ENCODE peak calls at places on chromosomes 12 and 14, in eight cellular contexts. N is hepatocyte, V is neural progenitor cell, M is HCT116, I is GM23338, S is PC-3, P is GM23248, K is SK-N-SH. Q is an unnamed sample.

GRCh38 chr12:126681676-126682075 is 1585.3 kb upstream of the TMEM132C start:
- DNase-seq in N (no peak), V (peak), M (no peak), I (peak), S (no peak), P (no peak), K (no peak), Q (no peak)

GRCh38 chr12:93805736-93806141 is 128.6 kb downstream of the CRADD start:
- DNase-seq in N (no peak), V (no peak), M (no peak), I (no peak), S (no peak), P (no peak), K (no peak), Q (no peak)

GRCh38 chr12:121668750-121669524 is 517 bp downstream of the MORN3 start:
- DNase-seq in N (peak), V (peak), M (no peak), I (peak), S (peak), P (peak), K (peak), Q (peak)

GRCh38 chr12:82082476-82082875 is 275.7 kb downstream of the CCDC59 start:
- DNase-seq in N (no peak), V (no peak), M (no peak), I (no peak), S (no peak), P (no peak), K (no peak), Q (no peak)

GRCh38 chr14:93042968-93043940 is 72.5 kb downstream of the ITPK1 start:
- DNase-seq in N (peak), V (no peak), M (peak), I (no peak), S (peak), P (peak), K (peak), Q (no peak)

GRCh38 chr12:52020539-52021336 is 14.0 kb downstream of the TAMALIN start:
- DNase-seq in N (peak), V (peak), M (no peak), I (peak), S (peak), P (peak), K (peak), Q (peak)

GRCh38 chr12:98405795-98406366 is 109.5 kb upstream of the TMPO start:
- DNase-seq in N (no peak), V (no peak), M (no peak), I (no peak), S (no peak), P (no peak), K (no peak), Q (no peak)

GRCh38 chr12:128853321-128854197 is at the start of gene GLT1D1:
- DNase-seq in N (peak), V (peak), M (no peak), I (peak), S (no peak), P (no peak), K (peak), Q (no peak)

DNA sequence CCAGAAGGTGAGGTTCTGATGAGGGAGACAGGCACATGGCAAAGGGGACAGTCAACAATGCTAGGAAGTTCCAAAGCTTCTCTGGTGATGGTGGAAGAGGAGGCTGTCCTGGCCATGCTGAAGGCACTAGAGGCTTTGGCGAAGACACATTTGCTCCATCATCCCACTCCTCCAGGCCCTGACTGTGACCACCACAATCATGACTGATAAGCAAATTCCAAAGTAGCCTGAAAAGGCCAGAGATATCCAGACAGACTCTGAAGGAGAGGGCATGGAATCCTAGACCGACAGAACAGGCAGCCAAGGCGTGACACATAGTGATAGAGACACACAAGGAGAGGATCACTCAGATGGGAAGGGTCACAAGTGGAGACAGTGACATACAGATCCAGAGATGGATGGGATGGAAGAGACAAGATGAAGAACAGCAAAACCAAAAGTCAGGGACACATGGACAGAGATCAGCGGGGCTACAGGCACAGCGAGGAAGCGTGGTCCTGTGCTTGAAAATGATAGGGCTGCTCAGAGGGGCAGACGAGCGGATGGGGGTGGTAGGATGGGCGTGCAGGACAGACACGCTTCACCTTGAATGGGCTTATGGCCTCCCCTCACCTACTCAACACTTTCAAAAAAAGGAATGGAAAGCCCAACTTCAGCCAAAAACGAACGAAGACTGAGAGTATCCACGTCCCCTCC is 1.3 kb downstream of the ZFHX2 start:
- DNase-seq in N (no peak), V (peak), M (no peak), I (no peak), S (no peak), P (no peak), K (peak), Q (no peak)
- H3K27ac ChIP-seq in N (no peak), V (no peak), M (no peak), I (peak), S (no peak), P (no peak), K (no peak), Q (no peak)

GRCh38 chr12:47837190-47838171 is 17.8 kb upstream of the HDAC7 start:
- DNase-seq in N (peak), V (peak), M (peak), I (peak), S (peak), P (peak), K (peak), Q (peak)

GRCh38 chr12:47835831-47836155 is 16.1 kb upstream of the HDAC7 start:
- DNase-seq in N (no peak), V (peak), M (no peak), I (peak), S (peak), P (no peak), K (no peak), Q (peak)

GRCh38 chr12:47840571-47840970 is 20.9 kb upstream of the HDAC7 start:
- DNase-seq in N (no peak), V (no peak), M (no peak), I (no peak), S (no peak), P (no peak), K (no peak), Q (no peak)

GRCh38 chr12:47839214-47839613 is 19.5 kb upstream of the HDAC7 start:
- DNase-seq in N (no peak), V (no peak), M (no peak), I (no peak), S (no peak), P (peak), K (no peak), Q (no peak)

GRCh38 chr12:47838286-47838931 is 18.7 kb upstream of the HDAC7 start:
- DNase-seq in N (peak), V (peak), M (peak), I (peak), S (peak), P (peak), K (peak), Q (peak)
- TF ChIP-seq EZH2phosphoT487 in N (no peak), V (no peak), M (no peak), I (no peak), S (no peak), P (no peak), K (no peak), Q (no peak)

GRCh38 chr14:23219075-23219474 is 18.7 kb upstream of the RNF212B start:
- DNase-seq in N (no peak), V (no peak), M (no peak), I (no peak), S (no peak), P (no peak), K (no peak), Q (no peak)
- H2AFZ ChIP-seq in N (no peak), V (peak), M (no peak), I (peak), S (no peak), P (no peak), K (no peak), Q (no peak)

GRCh38 chr12:49990269-49990668 is 17.5 kb downstream of the AQP6 start:
- DNase-seq in N (no peak), V (no peak), M (no peak), I (no peak), S (no peak), P (peak), K (no peak), Q (no peak)
- H3K27ac ChIP-seq in N (no peak), V (no peak), M (no peak), I (no peak), S (no peak), P (no peak), K (no peak), Q (no peak)

GRCh38 chr12:40689576-40689975 is 2.7 kb upstream of the CNTN1 start:
- DNase-seq in N (no peak), V (no peak), M (no peak), I (no peak), S (no peak), P (peak), K (no peak), Q (no peak)

GRCh38 chr12:40692617-40693502 is 621 bp downstream of the CNTN1 start:
- DNase-seq in N (peak), V (peak), M (no peak), I (peak), S (no peak), P (peak), K (peak), Q (no peak)

GRCh38 chr12:40691913-40692616 is at the start of gene CNTN1:
- DNase-seq in N (peak), V (peak), M (peak), I (peak), S (no peak), P (peak), K (peak), Q (no peak)

GRCh38 chr12:40684986-40685385 is 7.3 kb upstream of the CNTN1 start:
- DNase-seq in N (no peak), V (no peak), M (no peak), I (no peak), S (no peak), P (no peak), K (no peak), Q (no peak)

GRCh38 chr12:40688085-40688725 is 4.0 kb upstream of the CNTN1 start:
- DNase-seq in N (no peak), V (no peak), M (no peak), I (no peak), S (no peak), P (peak), K (no peak), Q (no peak)
- TF ChIP-seq EZH2phosphoT487 in N (no peak), V (no peak), M (no peak), I (no peak), S (no peak), P (no peak), K (no peak), Q (no peak)

DNA sequence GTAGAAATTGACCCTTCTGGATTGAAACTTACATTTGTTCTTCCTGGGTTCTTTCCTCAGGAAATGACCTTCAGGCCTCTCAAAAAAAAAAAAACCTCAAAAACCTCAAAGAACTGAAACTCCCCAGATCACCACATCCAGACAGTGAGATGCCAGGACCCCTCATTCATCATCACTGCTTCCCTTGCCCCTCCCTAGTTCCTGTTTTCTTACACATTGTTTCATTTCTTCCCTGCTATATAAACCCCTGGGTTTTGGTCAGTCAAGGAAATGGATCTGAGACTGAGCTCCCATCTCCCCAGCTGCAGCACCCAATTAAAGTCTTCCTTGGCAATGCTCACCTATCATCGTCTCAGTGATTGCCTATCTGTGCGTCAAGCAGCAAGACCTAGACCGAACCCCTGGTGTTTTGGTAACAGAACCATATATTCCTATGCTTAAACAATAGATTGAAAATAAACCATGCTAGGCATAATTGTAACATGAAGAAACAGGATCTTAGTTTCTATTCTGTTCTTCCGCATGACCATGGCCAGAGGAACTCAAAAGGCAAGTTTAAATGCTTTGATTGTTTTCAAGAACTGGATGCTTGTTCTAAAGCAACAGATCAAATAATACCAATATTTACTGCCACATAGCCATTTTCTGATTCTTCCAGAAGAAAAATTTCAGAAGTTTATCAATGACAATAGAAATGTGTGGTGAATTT is 108.0 kb upstream of the MAX start:
- DNase-seq in N (no peak), V (no peak), M (no peak), I (no peak), S (peak), P (no peak), K (no peak), Q (peak)
- H2AFZ ChIP-seq in N (no peak), V (no peak), M (no peak), I (no peak), S (peak), P (peak), K (peak), Q (peak)

GRCh38 chr14:95545769-95546168 is 10.9 kb downstream of the GLRX5 start:
- DNase-seq in N (no peak), V (no peak), M (peak), I (no peak), S (peak), P (peak), K (no peak), Q (no peak)
- H3K27ac ChIP-seq in N (no peak), V (no peak), M (no peak), I (no peak), S (no peak), P (peak), K (peak), Q (no peak)

DNA sequence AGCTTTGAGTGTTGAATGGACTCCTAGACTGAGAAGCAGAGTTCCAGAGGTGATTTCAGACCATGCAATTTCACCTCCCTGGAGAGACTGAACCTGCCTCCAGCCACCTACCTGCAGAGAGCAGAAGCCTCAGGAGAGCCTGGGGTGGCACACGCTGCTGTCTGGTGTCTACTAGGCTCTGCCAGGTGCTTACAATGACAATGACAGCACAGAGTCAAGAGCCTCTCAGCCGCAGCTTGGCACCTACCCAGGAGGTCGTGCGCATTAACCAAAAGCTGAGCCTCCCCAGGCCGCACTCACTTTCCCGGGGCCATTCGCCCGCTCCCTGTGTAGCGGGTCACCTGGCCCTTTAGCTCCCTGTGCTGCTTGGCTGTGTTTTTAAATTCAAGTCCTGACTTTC is 63.2 kb downstream of the TESC start:
- DNase-seq in N (no peak), V (no peak), M (no peak), I (no peak), S (no peak), P (no peak), K (no peak), Q (no peak)
- TF ChIP-seq EZH2phosphoT487 in N (no peak), V (no peak), M (no peak), I (no peak), S (no peak), P (no peak), K (no peak), Q (no peak)

DNA sequence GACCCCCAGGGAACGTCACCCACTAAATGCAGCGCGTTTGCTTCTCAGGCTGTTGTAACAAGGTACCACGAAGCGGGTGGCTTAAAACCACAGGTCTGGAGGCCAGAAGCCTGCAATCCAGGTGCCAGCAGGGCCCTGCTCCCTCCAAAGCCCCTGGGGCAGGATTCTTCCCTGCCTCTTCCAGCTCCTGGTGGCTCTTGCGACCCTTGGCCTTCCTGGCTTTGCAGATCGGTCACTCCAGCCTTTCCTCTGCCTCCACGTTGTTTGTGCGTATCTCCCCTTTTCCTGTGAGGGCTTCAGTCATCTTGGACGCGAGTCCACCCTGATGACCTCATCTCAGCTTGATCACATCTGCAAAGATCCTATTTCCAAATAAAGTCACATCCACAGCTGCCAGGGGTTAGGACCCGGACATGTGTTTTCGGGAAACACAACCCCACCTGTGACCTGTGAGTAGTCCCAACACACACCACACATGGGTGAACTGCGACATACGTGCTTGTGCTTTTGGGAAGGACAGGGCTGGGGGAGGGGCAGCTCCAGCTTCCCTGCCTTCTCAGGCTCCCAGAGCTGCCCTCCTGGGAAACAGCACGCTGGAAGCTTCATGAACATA is 114.5 kb upstream of the NCOR2 start:
- DNase-seq in N (no peak), V (no peak), M (no peak), I (no peak), S (peak), P (peak), K (no peak), Q (no peak)
- H2AFZ ChIP-seq in N (no peak), V (no peak), M (peak), I (no peak), S (peak), P (peak), K (peak), Q (no peak)

GRCh38 chr14:95316826-95317225 is 2.9 kb downstream of the CLMN start:
- DNase-seq in N (no peak), V (peak), M (no peak), I (no peak), S (no peak), P (no peak), K (peak), Q (no peak)

GRCh38 chr14:95319312-95320075 is at the start of gene CLMN:
- DNase-seq in N (peak), V (peak), M (peak), I (peak), S (peak), P (peak), K (peak), Q (peak)

GRCh38 chr14:95318870-95319311 is 817 bp downstream of the CLMN start:
- DNase-seq in N (no peak), V (no peak), M (no peak), I (peak), S (no peak), P (no peak), K (no peak), Q (no peak)

GRCh38 chr14:95318399-95318834 is 1.3 kb downstream of the CLMN start:
- DNase-seq in N (peak), V (no peak), M (no peak), I (no peak), S (no peak), P (no peak), K (no peak), Q (peak)

GRCh38 chr14:95317817-95318343 is 1.8 kb downstream of the CLMN start:
- DNase-seq in N (no peak), V (no peak), M (no peak), I (no peak), S (no peak), P (no peak), K (no peak), Q (no peak)
- H3K27ac ChIP-seq in N (peak), V (no peak), M (no peak), I (no peak), S (no peak), P (no peak), K (no peak), Q (no peak)

Q was measured in OCI-LY7.